ENCODE peak calls at places on chromosomes 11 and 22, in six cellular contexts. L is NCI-H524, H is GM12865, X is thyroid gland, C is iPS DF 6.9, J is HTR-8/SVneo. V is an unnamed sample.

GRCh38 chr11:63535734-63536133 is 874 bp upstream of the PLAAT4 start:
- DNase-seq in L (no peak), H (peak; percentile 50), X (no peak), C (no peak), J (no peak), V (no peak)

GRCh38 chr22:49260681-49261580 is 566.7 kb downstream of the BRD1 start:
- DNase-seq in L (no peak), H (no peak), X (no peak), C (no peak), J (no peak), V (no peak)

GRCh38 chr11:790721-791564 is 1.1 kb upstream of the CEND1 start:
- DNase-seq in L (no peak), H (no peak), X (no peak), C (no peak), J (no peak), V (peak; percentile 26)

GRCh38 chr11:112366777-112367176 is 106.1 kb upstream of the PLET1 start:
- DNase-seq in L (no peak), H (no peak), X (no peak), C (no peak), J (no peak), V (no peak)

GRCh38 chr22:28978158-28978557 is 83.5 kb downstream of the C22orf31 start:
- DNase-seq in L (no peak), H (no peak), X (no peak), C (no peak), J (no peak), V (no peak)

GRCh38 chr11:128714121-128714520 is 20.2 kb downstream of the FLI1 start:
- DNase-seq in L (no peak), H (no peak), X (no peak), C (no peak), J (no peak), V (no peak)

GRCh38 chr11:34075178-34075820 is 23.8 kb downstream of the CAPRIN1 start:
- DNase-seq in L (no peak), H (no peak), X (no peak), C (no peak), J (peak; percentile 25), V (no peak)

GRCh38 chr22:45783021-45783420 is 111.4 kb downstream of the ATXN10 start:
- DNase-seq in L (no peak), H (no peak), X (no peak), C (no peak), J (no peak), V (no peak)

GRCh38 chr11:46414466-46414796 is 22.9 kb upstream of the CHRM4 start:
- DNase-seq in L (peak; percentile 34), H (no peak), X (no peak), C (no peak), J (no peak), V (no peak)

GRCh38 chr11:44348721-44349120 is 38.8 kb upstream of the ALX4 start:
- DNase-seq in L (no peak), H (no peak), X (no peak), C (no peak), J (no peak), V (no peak)

GRCh38 chr11:64863381-64864060 is 14.9 kb downstream of the EHD1 start:
- DNase-seq in L (peak; percentile 59), H (no peak), X (no peak), C (no peak), J (no peak), V (peak; percentile 79)

GRCh38 chr22:19092725-19093124 is 29.5 kb downstream of the DGCR2 start:
- DNase-seq in L (no peak), H (no peak), X (no peak), C (no peak), J (no peak), V (no peak)

GRCh38 chr22:50293441-50294318 is 13.8 kb downstream of the PLXNB2 start:
- DNase-seq in L (no peak), H (peak; percentile 34), X (peak; percentile 93), C (no peak), J (peak; percentile 79), V (no peak)

GRCh38 chr11:13249992-13250391 is 27.6 kb upstream of the BMAL1 start:
- DNase-seq in L (no peak), H (peak; percentile 16), X (no peak), C (no peak), J (no peak), V (no peak)

GRCh38 chr22:17712441-17712840 is 61.8 kb downstream of the BID start:
- DNase-seq in L (peak; percentile 62), H (no peak), X (no peak), C (no peak), J (no peak), V (peak; percentile 58)

GRCh38 chr22:31221084-31221483 is 9.0 kb downstream of the LIMK2 start:
- DNase-seq in L (no peak), H (no peak), X (no peak), C (no peak), J (no peak), V (no peak)

GRCh38 chr11:69918231-69918937 is 99.2 kb upstream of the FGF3 start:
- DNase-seq in L (no peak), H (no peak), X (no peak), C (no peak), J (no peak), V (no peak)

GRCh38 chr11:85810871-85811611 is at the start of gene SYTL2:
- DNase-seq in L (peak; percentile 42), H (peak; percentile 41), X (peak; percentile 76), C (peak; percentile 48), J (peak; percentile 72), V (peak; percentile 72)

GRCh38 chr11:74742070-74742469 is 6.6 kb upstream of the RNF169 start:
- DNase-seq in L (no peak), H (no peak), X (no peak), C (no peak), J (no peak), V (no peak)

GRCh38 chr11:21174781-21175180 is 505.4 kb downstream of the NELL1 start:
- DNase-seq in L (no peak), H (no peak), X (no peak), C (no peak), J (no peak), V (no peak)

GRCh38 chr11:126345759-126346585 is 9.5 kb upstream of the ST3GAL4 start:
- DNase-seq in L (no peak), H (no peak), X (peak; percentile 19), C (no peak), J (no peak), V (no peak)

GRCh38 chr22:40482886-40483285 is 112.5 kb downstream of the SGSM3 start:
- DNase-seq in L (no peak), H (no peak), X (no peak), C (no peak), J (no peak), V (no peak)

GRCh38 chr11:123211134-123211879 is 16.3 kb upstream of the CLMP start:
- DNase-seq in L (no peak), H (no peak), X (no peak), C (no peak), J (no peak), V (no peak)

GRCh38 chr22:38937541-38937940 is 19.9 kb upstream of the APOBEC3A start:
- DNase-seq in L (no peak), H (no peak), X (no peak), C (no peak), J (no peak), V (no peak)

GRCh38 chr11:116686891-116687290 is 85.9 kb downstream of the BUD13 start:
- DNase-seq in L (peak; percentile 94), H (no peak), X (no peak), C (no peak), J (no peak), V (peak; percentile 89)

GRCh38 chr11:65425105-65425970 is 2.7 kb downstream of the NEAT1 start:
- DNase-seq in L (no peak), H (peak; percentile 84), X (peak; percentile 38), C (no peak), J (no peak), V (peak; percentile 35)

GRCh38 chr11:65652511-65653228 is 10.0 kb downstream of the RELA start:
- DNase-seq in L (peak; percentile 83), H (peak; percentile 96), X (peak; percentile 91), C (no peak), J (peak; percentile 100), V (peak; percentile 90)

V was measured in NCI-H82.